ENCODE peak calls at places on chromosomes 2 and 18, in seven cellular contexts. X is astrocyte, M is cardiac fibroblast, S is psoas muscle, C is cardiac muscle cell, Y is GM12865, U is D721Med. W is an unnamed sample.

GRCh38 chr2:207122914-207123744 is 42.6 kb downstream of the KLF7 start:
- DNase-seq in X (no peak), M (peak), S (no peak), C (no peak), Y (no peak), U (no peak), W (no peak)

GRCh38 chr2:219496781-219497494 is 1.8 kb upstream of the GMPPA start:
- DNase-seq in X (peak), M (no peak), S (peak), C (no peak), Y (no peak), U (no peak), W (no peak)

GRCh38 chr2:107197601-107198000 is 311.6 kb upstream of the ST6GAL2 start:
- DNase-seq in X (no peak), M (no peak), S (no peak), C (no peak), Y (no peak), U (no peak), W (no peak)

GRCh38 chr2:147133273-147133901 is 711.4 kb upstream of the ACVR2A start:
- DNase-seq in X (peak), M (no peak), S (no peak), C (no peak), Y (no peak), U (no peak), W (no peak)

GRCh38 chr2:204948822-204949221 is 403.5 kb downstream of the PARD3B start:
- DNase-seq in X (no peak), M (no peak), S (no peak), C (no peak), Y (no peak), U (no peak), W (no peak)

GRCh38 chr2:201118957-201119848 is 3.2 kb downstream of the CFLAR start:
- DNase-seq in X (peak), M (peak), S (no peak), C (peak), Y (peak), U (no peak), W (no peak)

GRCh38 chr2:10901160-10901559 is 10.6 kb upstream of the KCNF1 start:
- DNase-seq in X (peak), M (peak), S (no peak), C (no peak), Y (no peak), U (no peak), W (no peak)

GRCh38 chr18:67730884-67731283 is 214.4 kb upstream of the DSEL start:
- DNase-seq in X (peak), M (peak), S (no peak), C (no peak), Y (no peak), U (no peak), W (no peak)

DNA sequence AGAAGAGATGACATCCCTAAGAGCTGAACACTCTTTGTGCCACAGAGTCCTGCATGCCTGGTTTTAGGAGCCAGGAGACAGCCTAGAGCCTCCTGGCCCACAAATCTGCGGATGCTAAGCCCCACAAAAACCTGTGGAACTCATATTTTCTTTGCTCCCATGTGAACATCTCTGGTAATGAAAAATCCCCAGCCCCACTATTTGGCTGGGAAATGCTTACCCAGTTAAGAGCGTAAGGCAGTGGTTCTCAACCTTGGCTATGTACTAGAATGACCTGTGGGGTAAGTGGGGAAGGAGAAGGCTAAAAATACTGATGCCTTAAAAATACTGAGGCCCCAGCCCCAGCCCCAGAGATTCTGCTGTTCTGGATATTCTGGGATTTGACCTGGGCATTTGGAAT is 208.1 kb downstream of the EN1 start:
- DNase-seq in X (no peak), M (no peak), S (no peak), C (no peak), Y (no peak), U (no peak), W (no peak)
- TF ChIP-seq CTCF in X (no peak), M (no peak), S (no peak), C (no peak), Y (no peak), U (no peak), W (no peak)

GRCh38 chr2:172783091-172783898 is 47.6 kb downstream of the RAPGEF4 start:
- DNase-seq in X (peak), M (peak), S (no peak), C (peak), Y (no peak), U (no peak), W (no peak)
- TF ChIP-seq CTCF in X (peak), M (no peak), S (no peak), C (peak), Y (no peak), U (no peak), W (no peak)

DNA sequence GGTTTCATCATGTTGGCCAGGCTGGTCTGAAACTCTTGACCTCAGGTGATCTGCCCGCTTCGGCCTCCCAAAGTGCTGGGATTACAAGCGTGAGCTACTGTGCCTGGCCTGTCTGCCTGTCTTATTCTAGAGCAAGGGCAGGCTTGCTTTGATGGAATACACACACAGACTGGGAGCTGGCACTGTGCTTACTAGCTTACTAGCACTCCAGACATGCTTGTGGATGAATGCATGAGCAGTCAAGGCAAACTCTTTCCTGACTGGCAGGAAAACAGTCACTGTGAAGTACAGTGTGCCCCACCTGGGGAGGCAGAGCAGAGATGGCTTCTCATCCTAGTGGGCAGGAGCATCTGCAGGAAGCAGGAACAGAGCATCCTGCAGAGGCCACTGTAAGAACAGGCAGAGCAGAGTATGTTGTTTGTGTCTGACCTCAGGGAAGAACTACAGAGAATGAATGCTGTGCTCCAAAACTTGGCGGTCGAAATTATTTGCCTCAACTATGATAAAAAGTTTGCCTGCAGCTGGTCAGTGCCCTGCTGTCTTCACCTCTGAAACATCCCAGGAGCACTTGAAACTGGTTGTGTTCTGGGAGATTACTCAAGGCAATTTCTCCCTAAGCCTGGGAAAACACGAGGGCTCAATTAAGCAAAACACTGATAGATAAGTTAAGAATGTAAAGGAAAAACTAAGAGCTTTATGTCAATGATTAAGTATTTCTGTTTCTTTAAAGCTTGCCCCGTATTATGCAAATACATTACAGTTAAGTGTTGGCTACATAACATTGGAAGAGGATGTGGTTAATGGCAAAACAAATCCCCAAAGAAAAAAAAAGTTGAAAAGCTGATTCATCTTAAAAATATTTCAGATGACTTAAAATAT is 102.4 kb downstream of the VAPA start:
- DNase-seq in X (peak), M (peak), S (no peak), C (peak), Y (no peak), U (no peak), W (no peak)
- TF ChIP-seq CTCF in X (peak), M (peak), S (no peak), C (peak), Y (no peak), U (no peak), W (no peak)

DNA sequence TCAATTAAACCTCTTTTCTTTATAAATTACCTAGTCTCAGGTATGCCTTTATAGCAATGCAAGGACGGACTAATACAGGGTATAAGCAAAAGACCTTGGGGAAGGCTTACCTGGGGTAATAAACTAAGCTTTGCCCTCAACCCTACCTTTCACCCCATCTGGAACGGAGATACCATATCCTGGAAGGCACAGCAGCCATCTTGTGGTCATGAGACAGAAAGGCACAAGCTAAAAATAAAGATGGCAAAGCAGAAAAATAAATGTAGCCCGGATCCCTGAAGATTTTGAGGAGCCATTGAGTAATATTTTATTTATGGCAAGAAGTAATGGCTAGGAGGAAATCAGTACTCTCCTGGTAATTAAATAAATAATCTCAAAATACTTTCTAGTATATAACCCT is 198.5 kb downstream of the SPP2 start:
- DNase-seq in X (no peak), M (no peak), S (no peak), C (no peak), Y (no peak), U (no peak), W (no peak)
- TF ChIP-seq CTCF in X (no peak), M (no peak), S (no peak), C (no peak), Y (no peak), U (no peak), W (no peak)

W was measured in activated B cell treated with CpG ODN at 0.5 μM for 24 hours.